ENCODE peak calls at places on chromosomes 11 and 22, in seven cellular contexts. Q is stimulated activated CD4-positive, alpha-beta T cell treated with anti-CD3 and anti-CD28 coated beads, Interleukin-15, amount 100 ng/mL, for 48 hours; J is HL-60; N is GDM1; V is stimulated activated CD8-positive, alpha-beta memory T cell treated with anti-CD3 and anti-CD28 coated beads, Interleukin-4, amount 100 ng/mL, for 48 hours; P is mucosa of gallbladder; U is putamen. H is an unnamed sample.
A peak's percentile ranks its signal among the peaks of the same experiment; 100 is the strongest.

GRCh38 chr11:73498343-73498742 is 99.6 kb downstream of the FAM168A start:
- DNase-seq in Q (no peak), J (no peak), N (no peak), V (no peak), P (no peak), U (no peak), H (no peak)

GRCh38 chr11:102966011-102966410 is 10.5 kb upstream of the MMP13 start:
- DNase-seq in Q (no peak), J (no peak), N (no peak), V (no peak), P (no peak), U (no peak), H (no peak)

GRCh38 chr11:118001494-118001971 is 15.3 kb downstream of the IL10RA start:
- DNase-seq in Q (no peak), J (no peak), N (no peak), V (no peak), P (no peak), U (no peak), H (peak; percentile 63)

GRCh38 chr22:37501610-37502341 is 15.6 kb upstream of the MFNG start:
- DNase-seq in Q (no peak), J (no peak), N (no peak), V (no peak), P (peak; percentile 92), U (no peak), H (no peak)

GRCh38 chr11:46075168-46075567 is 46.1 kb downstream of the PHF21A start:
- DNase-seq in Q (no peak), J (no peak), N (no peak), V (no peak), P (no peak), U (peak; percentile 8), H (no peak)

GRCh38 chr11:73047773-73048371 is 94.2 kb downstream of the FCHSD2 start:
- DNase-seq in Q (no peak), J (no peak), N (peak; percentile 3), V (no peak), P (no peak), U (no peak), H (no peak)

GRCh38 chr11:133946541-133947297 is 10.0 kb downstream of the IGSF9B start:
- DNase-seq in Q (no peak), J (no peak), N (no peak), V (peak; percentile 56), P (no peak), U (no peak), H (no peak)

GRCh38 chr11:126564588-126564987 is 209.1 kb downstream of the ST3GAL4 start:
- DNase-seq in Q (no peak), J (no peak), N (no peak), V (no peak), P (no peak), U (no peak), H (no peak)

GRCh38 chr22:49079743-49080500 is 747.8 kb downstream of the BRD1 start:
- DNase-seq in Q (no peak), J (no peak), N (no peak), V (no peak), P (no peak), U (no peak), H (no peak)

GRCh38 chr11:119316017-119316728 is 757 bp downstream of the MCAM start:
- DNase-seq in Q (no peak), J (no peak), N (no peak), V (peak; percentile 39), P (no peak), U (peak; percentile 88), H (peak; percentile 65)

GRCh38 chr11:75849917-75850316 is 34.9 kb downstream of the UVRAG start:
- DNase-seq in Q (no peak), J (no peak), N (no peak), V (no peak), P (no peak), U (no peak), H (no peak)

GRCh38 chr22:48337957-48338792 is 1489.5 kb downstream of the BRD1 start:
- DNase-seq in Q (no peak), J (no peak), N (no peak), V (no peak), P (no peak), U (no peak), H (no peak)

GRCh38 chr11:118791961-118792578 is 1.1 kb upstream of the DDX6 start:
- DNase-seq in Q (peak; percentile 6), J (peak; percentile 38), N (no peak), V (peak; percentile 61), P (peak; percentile 15), U (peak; percentile 15), H (no peak)

H was measured in activated CD8-positive, alpha-beta memory T cell treated with anti-CD3 and anti-CD28 coated beads for 24 hours.